ENCODE peak calls at places on chromosomes 3 and 15, in eight cellular contexts. H is fibroblast of villous mesenchyme; M is left ventricle myocardium inferior; C is CD8-positive, alpha-beta T cell; A is tibial artery; F is body of pancreas; S is tibial nerve; T is A673. J is an unnamed sample.

GRCh38 chr3:18372786-18373405 is 52.2 kb downstream of the SATB1 start:
- DNase-seq in H (no peak), M (no peak), C (no peak), A (no peak), F (no peak), S (no peak), T (no peak), J (no peak)

GRCh38 chr3:102006812-102007485 is 157.6 kb downstream of the NFKBIZ start:
- DNase-seq in H (peak), M (peak), C (no peak), A (peak), F (peak), S (no peak), T (peak), J (no peak)

GRCh38 chr3:64902991-64903390 is 215.2 kb upstream of the ADAMTS9 start:
- DNase-seq in H (peak), M (no peak), C (no peak), A (no peak), F (no peak), S (no peak), T (no peak), J (no peak)

GRCh38 chr3:52153389-52154096 is 680 bp downstream of the POC1A start:
- DNase-seq in H (no peak), M (no peak), C (no peak), A (no peak), F (no peak), S (no peak), T (no peak), J (peak)

GRCh38 chr3:50450135-50450911 is 53.1 kb downstream of the CACNA2D2 start:
- DNase-seq in H (peak), M (peak), C (peak), A (peak), F (peak), S (peak), T (no peak), J (no peak)

GRCh38 chr15:84750583-84751092 is 2.2 kb downstream of the ZNF592 start:
- DNase-seq in H (no peak), M (no peak), C (no peak), A (no peak), F (no peak), S (no peak), T (no peak), J (peak)

GRCh38 chr3:197352382-197352781 is 54.0 kb upstream of the DLG1 start:
- DNase-seq in H (peak), M (peak), C (no peak), A (peak), F (peak), S (no peak), T (peak), J (no peak)

GRCh38 chr3:148643389-148643840 is 54.3 kb upstream of the AGTR1 start:
- DNase-seq in H (peak), M (no peak), C (no peak), A (no peak), F (no peak), S (no peak), T (no peak), J (no peak)

GRCh38 chr3:82474711-82475110 is 713.3 kb upstream of the GBE1 start:
- DNase-seq in H (no peak), M (no peak), C (no peak), A (no peak), F (no peak), S (no peak), T (no peak), J (no peak)

GRCh38 chr3:194687638-194688206 is 2.0 kb downstream of the FAM43A start:
- DNase-seq in H (peak), M (peak), C (peak), A (peak), F (peak), S (no peak), T (peak), J (peak)

GRCh38 chr15:68683551-68683950 is 104.8 kb downstream of the CORO2B start:
- DNase-seq in H (no peak), M (no peak), C (no peak), A (no peak), F (no peak), S (no peak), T (no peak), J (no peak)

GRCh38 chr3:156351783-156352182 is 203.1 kb downstream of the SSR3 start:
- DNase-seq in H (no peak), M (no peak), C (no peak), A (no peak), F (no peak), S (no peak), T (no peak), J (no peak)

GRCh38 chr3:156350786-156351185 is 204.1 kb downstream of the SSR3 start:
- DNase-seq in H (no peak), M (no peak), C (no peak), A (no peak), F (no peak), S (no peak), T (no peak), J (no peak)

GRCh38 chr3:156349978-156350377 is 204.9 kb downstream of the SSR3 start:
- DNase-seq in H (no peak), M (no peak), C (no peak), A (no peak), F (no peak), S (no peak), T (no peak), J (no peak)

GRCh38 chr3:156353535-156353934 is 201.4 kb downstream of the SSR3 start:
- DNase-seq in H (no peak), M (no peak), C (no peak), A (peak), F (no peak), S (no peak), T (peak), J (no peak)

DNA sequence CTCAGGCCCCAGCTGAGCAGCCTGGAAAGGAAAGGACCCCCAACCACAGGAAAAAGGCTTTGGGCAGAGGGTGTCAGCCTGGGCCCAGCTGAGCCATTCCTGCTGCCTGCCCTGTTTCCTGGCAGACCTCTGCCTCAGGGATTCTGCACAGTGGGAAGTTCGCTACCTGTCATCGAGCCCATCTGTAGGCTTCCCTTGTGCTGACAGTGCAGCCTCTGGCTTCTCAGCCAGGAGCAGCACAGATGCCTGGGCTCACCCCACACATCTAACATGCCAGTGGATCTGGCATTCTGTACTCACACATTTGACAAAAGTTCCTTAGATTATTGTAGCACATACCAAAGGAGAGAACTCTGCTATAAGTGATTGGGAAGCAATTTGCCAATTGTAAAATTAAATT is 202.2 kb downstream of the SSR3 start:
- DNase-seq in H (no peak), M (no peak), C (no peak), A (no peak), F (no peak), S (no peak), T (no peak), J (no peak)
- TF ChIP-seq CTCF in H (no peak), M (no peak), C (no peak), A (no peak), F (no peak), S (no peak), T (no peak), J (no peak)

DNA sequence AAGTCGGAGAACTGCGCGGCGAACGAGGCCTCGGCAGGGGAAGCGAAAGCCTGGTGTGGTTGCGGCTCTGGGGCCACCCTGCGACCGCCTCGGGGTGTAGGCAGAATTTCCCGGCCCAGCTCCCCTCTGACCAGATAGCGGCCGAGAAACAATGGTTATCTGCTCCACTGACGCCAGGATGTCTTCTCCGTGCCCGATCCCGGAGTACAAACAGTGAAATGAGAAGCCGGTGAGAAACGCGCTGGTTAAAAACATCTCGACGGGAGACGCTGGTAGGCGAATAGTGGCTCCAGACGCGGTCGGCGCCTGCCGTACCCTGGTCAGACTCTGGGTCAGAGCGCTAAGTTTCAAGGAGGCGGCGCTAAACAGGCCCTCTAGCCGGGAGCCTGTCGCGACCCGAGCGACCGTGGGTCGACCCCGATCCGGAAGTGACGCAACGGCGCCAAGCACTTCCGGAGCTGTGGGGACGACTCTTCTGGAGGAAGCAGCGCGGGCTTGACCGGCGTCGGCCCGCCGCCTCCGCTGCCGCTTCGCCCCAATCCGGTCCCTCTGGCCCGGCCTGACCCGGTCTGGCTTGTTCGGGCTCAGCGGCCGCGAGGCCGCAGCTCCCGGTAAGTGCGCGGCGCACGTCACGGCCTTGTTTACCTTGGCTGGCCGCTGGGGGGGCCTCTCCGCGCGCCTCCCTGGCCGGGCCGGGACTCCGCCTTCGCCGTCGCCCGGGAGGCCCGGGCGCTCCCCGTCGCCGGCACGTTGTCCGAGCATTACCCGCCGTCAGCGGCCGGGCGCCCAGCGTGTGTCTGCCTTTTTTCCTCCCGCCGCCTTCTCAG is at the start of gene ARIH2:
- DNase-seq in H (peak), M (peak), C (peak), A (peak), F (peak), S (peak), T (peak), J (peak)
- TF ChIP-seq CTCF in H (no peak), M (peak), C (peak), A (no peak), F (no peak), S (no peak), T (no peak), J (no peak)

GRCh38 chr3:193262707-193263106 is 21.7 kb downstream of the PLAAT1 start:
- DNase-seq in H (no peak), M (no peak), C (no peak), A (no peak), F (no peak), S (no peak), T (no peak), J (no peak)
- TF ChIP-seq CTCF in H (no peak), M (peak), C (no peak), A (no peak), F (no peak), S (no peak), T (no peak), J (peak)

DNA sequence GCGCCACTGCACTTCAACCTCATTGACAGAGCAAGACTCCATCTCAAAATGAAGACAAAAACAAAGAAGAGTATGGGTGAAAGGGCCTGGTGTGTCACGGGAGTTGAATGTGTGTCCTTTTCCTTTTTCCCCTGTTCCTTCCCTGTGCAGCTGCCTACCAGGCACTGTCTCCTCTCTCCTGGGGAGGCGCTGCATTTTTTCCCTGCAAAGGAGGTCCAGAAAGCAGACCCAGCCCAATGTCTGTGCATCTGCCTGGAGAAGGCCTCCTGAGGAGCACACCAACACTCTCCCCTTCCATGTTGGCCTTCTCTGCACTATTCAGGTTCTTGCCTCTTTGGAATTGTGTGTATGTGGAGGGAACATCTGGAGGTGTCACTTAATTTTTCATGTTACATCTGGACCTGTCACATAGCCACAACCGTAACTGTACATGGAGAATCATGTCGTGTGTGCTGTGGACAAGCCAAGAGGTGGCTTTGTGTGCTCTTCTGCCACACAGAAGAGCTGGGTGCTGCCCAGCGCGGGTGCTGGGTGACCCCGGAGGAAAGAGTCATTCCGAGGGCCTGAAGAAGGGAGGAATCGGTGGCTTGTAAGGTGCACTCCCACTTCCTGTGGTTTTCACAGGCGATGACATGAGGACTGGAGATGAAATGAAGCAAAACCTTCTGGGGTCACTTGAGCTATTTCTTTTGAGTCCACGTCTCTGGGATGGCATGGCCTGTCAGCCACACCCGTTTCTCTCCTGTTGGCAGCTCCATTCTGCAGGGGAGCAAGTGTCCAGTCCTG is 46.5 kb upstream of the CGNL1 start:
- DNase-seq in H (no peak), M (peak), C (no peak), A (no peak), F (no peak), S (no peak), T (no peak), J (no peak)
- TF ChIP-seq CTCF in H (no peak), M (no peak), C (no peak), A (no peak), F (no peak), S (no peak), T (no peak), J (no peak)

DNA sequence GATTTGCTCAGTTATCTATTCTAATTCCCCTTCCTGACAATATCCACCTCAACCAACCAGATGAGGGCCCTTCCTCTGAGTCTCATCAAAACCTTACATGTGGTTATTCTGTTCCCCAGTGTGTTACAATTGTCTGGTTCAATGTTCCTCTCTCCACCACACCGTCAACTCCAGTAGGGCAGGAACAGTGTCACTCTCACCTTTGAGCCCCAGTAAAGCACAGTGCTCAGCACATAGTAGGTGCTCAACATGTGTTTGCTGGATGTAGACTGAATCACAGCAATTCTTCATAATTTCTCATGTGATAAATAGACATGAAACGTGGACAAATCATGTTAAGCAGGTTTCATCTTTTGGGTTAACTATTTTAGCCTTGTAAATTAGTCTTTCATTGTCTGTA is 103.0 kb upstream of the EIF1B start:
- DNase-seq in H (no peak), M (no peak), C (no peak), A (no peak), F (no peak), S (no peak), T (no peak), J (no peak)
- TF ChIP-seq CTCF in H (no peak), M (no peak), C (no peak), A (no peak), F (no peak), S (no peak), T (no peak), J (no peak)

DNA sequence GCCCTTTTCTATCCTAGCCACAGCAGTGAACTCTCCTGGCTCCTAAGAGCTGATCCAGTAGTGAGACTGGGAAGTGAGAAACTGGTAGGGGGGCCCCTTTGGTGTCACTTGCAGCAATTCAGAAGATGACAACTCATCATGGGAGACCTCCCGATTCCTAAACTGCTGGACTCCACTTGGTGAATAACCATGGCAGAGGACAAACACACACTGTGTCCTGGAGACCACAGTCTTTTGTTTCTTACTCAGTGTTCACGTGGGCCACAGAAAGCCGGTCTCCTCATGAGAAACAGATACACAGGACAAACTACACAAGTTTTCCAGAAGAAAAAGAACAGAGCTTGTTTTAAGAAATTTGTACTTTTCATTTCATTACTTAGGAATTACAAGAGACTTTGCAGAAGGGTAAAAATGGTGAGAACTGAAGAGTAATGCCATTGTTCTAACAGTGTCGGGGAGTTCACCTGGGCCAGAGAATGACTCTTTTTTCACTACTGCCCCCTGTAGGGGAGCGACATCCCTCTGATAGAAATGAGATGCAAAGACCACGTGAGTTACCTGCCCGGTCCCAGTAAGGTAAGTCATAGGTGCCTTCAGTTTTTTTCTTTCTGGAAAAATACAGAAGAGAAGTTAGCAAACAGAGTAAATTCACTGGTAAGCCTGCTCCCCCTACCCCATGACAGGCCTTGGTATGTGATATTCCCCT is 38.1 kb downstream of the ST3GAL6 start:
- DNase-seq in H (no peak), M (no peak), C (no peak), A (no peak), F (no peak), S (no peak), T (no peak), J (no peak)
- TF ChIP-seq CTCF in H (peak), M (peak), C (no peak), A (no peak), F (no peak), S (no peak), T (peak), J (peak)

GRCh38 chr15:48966595-48967301 is 3.0 kb upstream of the SHC4 start:
- DNase-seq in H (peak), M (no peak), C (no peak), A (no peak), F (no peak), S (no peak), T (no peak), J (no peak)

GRCh38 chr15:48968066-48968465 is 4.3 kb upstream of the SHC4 start:
- DNase-seq in H (no peak), M (no peak), C (no peak), A (no peak), F (no peak), S (no peak), T (no peak), J (no peak)

GRCh38 chr15:48967336-48967735 is 3.6 kb upstream of the SHC4 start:
- DNase-seq in H (no peak), M (no peak), C (no peak), A (no peak), F (no peak), S (no peak), T (no peak), J (no peak)

GRCh38 chr15:48964898-48965297 is 1.2 kb upstream of the SHC4 start:
- DNase-seq in H (no peak), M (no peak), C (no peak), A (no peak), F (no peak), S (no peak), T (no peak), J (no peak)

DNA sequence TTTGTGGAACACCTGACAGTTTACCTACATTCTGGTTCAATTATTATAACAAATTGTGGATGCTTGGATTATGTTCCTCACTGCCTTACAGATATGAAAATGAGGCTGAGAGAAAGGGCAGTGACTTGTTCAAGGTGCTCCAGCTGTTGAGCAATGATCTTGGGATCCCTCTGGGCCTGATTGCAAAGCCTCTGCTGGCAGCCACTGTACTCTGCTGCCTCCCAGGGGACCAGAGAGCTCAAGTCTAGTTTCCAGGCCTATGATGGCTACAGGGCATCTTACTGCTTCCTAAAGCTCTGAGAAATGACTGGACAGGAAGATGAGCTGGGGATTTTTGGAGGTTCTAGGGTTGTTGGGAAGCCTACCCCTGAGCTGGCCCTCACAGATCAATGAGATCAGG is 2.3 kb upstream of the SHC4 start:
- DNase-seq in H (peak), M (no peak), C (no peak), A (no peak), F (no peak), S (no peak), T (peak), J (peak)
- TF ChIP-seq CTCF in H (peak), M (no peak), C (no peak), A (no peak), F (no peak), S (peak), T (peak), J (peak)

GRCh38 chr15:80915462-80915861 is 74.2 kb downstream of the MESD start:
- DNase-seq in H (no peak), M (no peak), C (no peak), A (no peak), F (no peak), S (no peak), T (no peak), J (no peak)
- TF ChIP-seq CTCF in H (no peak), M (no peak), C (no peak), A (no peak), F (no peak), S (no peak), T (no peak), J (no peak)

GRCh38 chr3:62312201-62312600 is 61.1 kb downstream of the FEZF2 start:
- DNase-seq in H (no peak), M (no peak), C (no peak), A (no peak), F (no peak), S (no peak), T (no peak), J (no peak)
- TF ChIP-seq CTCF in H (no peak), M (peak), C (no peak), A (no peak), F (no peak), S (no peak), T (no peak), J (no peak)